ENCODE peak calls at places on chromosomes 12 and 14, in ten cellular contexts. A is gastrocnemius medialis, K is heart left ventricle, C is HCT116, X is fibroblast of lung, L is SK-N-SH, O is ovary, Z is adrenal gland, H is A549, U is transverse colon. P is an unnamed sample.

GRCh38 chr14:68594737-68595380 is 198.0 kb downstream of the ZFP36L1 start:
- DNase-seq in A (no peak), K (no peak), C (no peak), X (no peak), L (no peak), O (no peak), Z (no peak), H (no peak), U (no peak), P (no peak)

GRCh38 chr12:54413284-54414190 is 5.5 kb downstream of the ITGA5 start:
- DNase-seq in A (no peak), K (peak; percentile 80), C (no peak), X (peak; percentile 37), L (no peak), O (no peak), Z (no peak), H (no peak), U (peak; percentile 55), P (peak; percentile 83)

GRCh38 chr12:19053218-19053617 is 76.3 kb upstream of the PLEKHA5 start:
- DNase-seq in A (no peak), K (no peak), C (no peak), X (no peak), L (no peak), O (no peak), Z (no peak), H (no peak), U (no peak), P (no peak)

GRCh38 chr14:29865299-29865698 is 62.3 kb downstream of the PRKD1 start:
- DNase-seq in A (no peak), K (no peak), C (no peak), X (peak; percentile 11), L (no peak), O (no peak), Z (no peak), H (no peak), U (no peak), P (no peak)

GRCh38 chr14:96341323-96341722 is 21.8 kb downstream of the ATG2B start:
- DNase-seq in A (no peak), K (no peak), C (no peak), X (no peak), L (no peak), O (no peak), Z (no peak), H (no peak), U (no peak), P (no peak)

GRCh38 chr14:93103392-93104080 is 12.2 kb downstream of the ITPK1 start:
- DNase-seq in A (no peak), K (no peak), C (no peak), X (no peak), L (peak; percentile 9), O (no peak), Z (no peak), H (no peak), U (peak; percentile 83), P (peak; percentile 81)

GRCh38 chr12:76883826-76884225 is 5.0 kb upstream of the CSRP2 start:
- DNase-seq in A (no peak), K (peak; percentile 79), C (no peak), X (peak; percentile 77), L (no peak), O (no peak), Z (no peak), H (no peak), U (no peak), P (no peak)

GRCh38 chr14:66503532-66503931 is 4.4 kb upstream of the GPHN start:
- DNase-seq in A (no peak), K (no peak), C (no peak), X (peak; percentile 90), L (no peak), O (no peak), Z (no peak), H (no peak), U (no peak), P (no peak)

GRCh38 chr12:130702966-130703732 is 12.9 kb downstream of the RIMBP2 start:
- DNase-seq in A (no peak), K (no peak), C (no peak), X (no peak), L (peak; percentile 72), O (no peak), Z (no peak), H (no peak), U (no peak), P (peak; percentile 39)

GRCh38 chr12:10027311-10028099 is 3.0 kb upstream of the CLEC9A start:
- DNase-seq in A (no peak), K (no peak), C (no peak), X (peak; percentile 8), L (no peak), O (no peak), Z (no peak), H (peak; percentile 38), U (no peak), P (no peak)

GRCh38 chr14:101183376-101184103 is 280.0 kb upstream of the RTL1 start:
- DNase-seq in A (no peak), K (no peak), C (no peak), X (no peak), L (peak; percentile 48), O (peak; percentile 75), Z (no peak), H (no peak), U (no peak), P (no peak)

DNA sequence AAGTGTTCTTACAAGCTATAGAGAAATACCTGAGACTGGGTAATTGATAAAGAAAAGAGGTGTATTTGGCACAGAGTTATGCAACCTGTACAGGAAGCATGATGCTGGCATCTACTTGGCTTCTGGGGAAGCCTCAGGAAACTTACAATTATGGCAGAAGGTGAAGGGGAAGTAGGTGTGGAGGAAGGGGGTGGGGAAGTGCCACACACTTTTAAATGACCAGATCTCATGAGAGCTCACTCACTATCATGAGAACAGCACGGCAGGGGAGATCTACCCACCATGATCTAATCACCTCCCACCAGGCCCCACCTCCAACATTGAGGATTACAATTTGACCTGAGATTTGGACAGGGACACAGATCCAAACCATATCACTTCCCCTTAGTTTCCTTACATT is 32.8 kb downstream of the TSHR start:
- DNase-seq in A (no peak), K (no peak), C (no peak), X (no peak), L (no peak), O (no peak), Z (no peak), H (no peak), U (no peak), P (no peak)
- H3K4me1 ChIP-seq in A (no peaks in the 10 kb centered on the region), K (no peaks in the 10 kb centered on the region), C (peaks cover 10% of the 10 kb centered on the region), X (no peaks in the 10 kb centered on the region), L (no peaks in the 10 kb centered on the region), O (no peaks in the 10 kb centered on the region), Z (no peaks in the 10 kb centered on the region), H (no peaks in the 10 kb centered on the region), U (no peaks in the 10 kb centered on the region), P (no peaks in the 10 kb centered on the region)

GRCh38 chr12:94875525-94875924 is 128.0 kb downstream of the NDUFA12 start:
- DNase-seq in A (no peak), K (no peak), C (peak; percentile 65), X (no peak), L (peak; percentile 44), O (no peak), Z (no peak), H (peak; percentile 69), U (no peak), P (no peak)
- TF ChIP-seq CTCF in A (no peak), K (no peak), C (peak; percentile 68), X (no peak), L (peak; percentile 17), O (no peak), Z (no peak), H (peak; percentile 43), U (peak; percentile 16), P (no peak)

GRCh38 chr14:102732924-102733323 is 44.3 kb upstream of the TRAF3 start:
- DNase-seq in A (no peak), K (no peak), C (no peak), X (no peak), L (no peak), O (no peak), Z (no peak), H (no peak), U (no peak), P (no peak)

GRCh38 chr14:102733326-102733725 is 43.9 kb upstream of the TRAF3 start:
- DNase-seq in A (no peak), K (no peak), C (no peak), X (no peak), L (no peak), O (no peak), Z (no peak), H (no peak), U (no peak), P (no peak)

GRCh38 chr14:102729825-102730224 is 47.4 kb upstream of the TRAF3 start:
- DNase-seq in A (no peak), K (no peak), C (no peak), X (no peak), L (no peak), O (no peak), Z (no peak), H (no peak), U (no peak), P (no peak)

GRCh38 chr14:102731101-102731870 is 46.0 kb upstream of the TRAF3 start:
- DNase-seq in A (no peak), K (no peak), C (no peak), X (no peak), L (no peak), O (no peak), Z (no peak), H (no peak), U (no peak), P (no peak)

DNA sequence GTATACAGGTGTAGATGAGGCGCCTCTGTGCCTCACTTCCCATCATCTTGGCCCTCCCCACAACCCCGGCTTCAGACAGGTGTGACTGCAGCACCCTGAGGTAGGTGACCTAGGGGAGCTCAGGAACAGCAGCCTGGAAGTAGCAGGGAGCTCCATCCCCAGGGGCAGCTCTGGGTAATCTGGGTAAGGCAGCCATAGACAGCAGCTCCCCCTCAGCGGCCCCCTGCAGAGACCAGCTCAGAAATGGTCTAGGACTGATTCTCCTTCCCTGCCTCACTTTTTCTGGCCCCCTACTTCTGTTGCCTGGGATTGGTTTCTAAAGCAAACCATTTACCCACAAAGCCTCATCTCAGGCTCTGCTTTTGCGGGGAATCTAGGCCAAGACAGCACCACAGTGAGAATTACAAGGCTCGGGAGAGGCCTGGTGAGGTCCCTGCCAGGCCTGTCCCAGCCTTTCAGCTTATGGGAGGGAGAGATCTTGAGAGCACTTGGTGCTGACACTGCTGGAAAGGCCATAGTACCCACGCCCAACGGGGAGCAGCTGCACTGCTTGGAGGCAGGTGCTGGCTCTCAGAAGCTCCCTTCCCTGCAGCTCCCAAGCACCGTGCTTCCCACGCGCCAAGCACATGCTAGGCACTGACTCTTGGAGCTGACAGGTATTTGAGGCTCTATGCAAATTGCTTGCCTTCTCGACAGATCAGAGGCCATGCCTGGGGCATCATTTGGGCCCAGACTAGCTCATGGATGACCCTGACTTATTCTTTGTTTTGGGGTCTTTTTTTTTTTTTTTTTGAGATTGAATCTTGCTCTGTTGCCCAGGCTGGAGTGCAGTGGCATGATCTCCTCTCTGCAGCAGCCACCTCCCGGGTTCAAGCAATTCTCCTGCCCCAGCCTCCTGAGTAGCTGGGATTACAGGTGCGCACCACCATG is 45.1 kb upstream of the TRAF3 start:
- DNase-seq in A (no peak), K (no peak), C (no peak), X (no peak), L (no peak), O (no peak), Z (no peak), H (no peak), U (no peak), P (no peak)
- H3K4me1 ChIP-seq in A (no peaks in the 10 kb centered on the region), K (no peaks in the 10 kb centered on the region), C (no peaks in the 10 kb centered on the region), X (no peaks in the 10 kb centered on the region), L (peaks cover 2% of the 10 kb centered on the region), O (no peaks in the 10 kb centered on the region), Z (no peaks in the 10 kb centered on the region), H (no peaks in the 10 kb centered on the region), U (no peaks in the 10 kb centered on the region), P (no peaks in the 10 kb centered on the region)

GRCh38 chr12:80413462-80413861 is 30.6 kb upstream of the PTPRQ start:
- DNase-seq in A (no peak), K (no peak), C (no peak), X (no peak), L (no peak), O (no peak), Z (no peak), H (peak; percentile 29), U (no peak), P (no peak)
- TF ChIP-seq CTCF in A (no peak), K (no peak), C (no peak), X (no peak), L (no peak), O (no peak), Z (no peak), H (peak; percentile 27), U (no peak), P (no peak)

P was measured in lower lobe of right lung.